ENCODE peak calls at places on chromosomes 3 and 15, in seven cellular contexts. E is ovary; G is MM.1S; T is esophagus squamous epithelium; L is right cardiac atrium; F is psoas muscle; I is CD8-positive, alpha-beta T cell. S is an unnamed sample. For H3K4me1 and H3K27me3, the result is how much of the 10 kb centered on the place peaks cover.

GRCh38 chr3:113222412-113223086 is 11.2 kb downstream of the BOC start:
- DNase-seq in E (no peak), G (no peak), T (no peak), L (no peak), F (no peak), I (no peak), S (peak)

GRCh38 chr15:27410986-27411385 is 440.0 kb downstream of the GABRG3 start:
- DNase-seq in E (no peak), G (no peak), T (no peak), L (no peak), F (no peak), I (no peak), S (no peak)

GRCh38 chr3:101454629-101455028 is 58.4 kb downstream of the SENP7 start:
- DNase-seq in E (no peak), G (no peak), T (no peak), L (no peak), F (no peak), I (no peak), S (no peak)

GRCh38 chr15:44545934-44546802 is 9.2 kb downstream of the EIF3J start:
- DNase-seq in E (no peak), G (peak), T (no peak), L (no peak), F (peak), I (no peak), S (no peak)

GRCh38 chr15:77027697-77028450 is 32.9 kb downstream of the PSTPIP1 start:
- DNase-seq in E (peak), G (no peak), T (no peak), L (peak), F (peak), I (no peak), S (no peak)

GRCh38 chr3:128584412-128585020 is 66.1 kb downstream of the RPN1 start:
- DNase-seq in E (peak), G (peak), T (no peak), L (peak), F (peak), I (no peak), S (peak)

GRCh38 chr3:126352476-126353454 is 4.4 kb downstream of the KLF15 start:
- DNase-seq in E (peak), G (peak), T (no peak), L (no peak), F (peak), I (no peak), S (no peak)

GRCh38 chr3:2937578-2937977 is 172.6 kb downstream of the IL5RA start:
- DNase-seq in E (no peak), G (no peak), T (no peak), L (no peak), F (no peak), I (no peak), S (no peak)

GRCh38 chr15:79778378-79778990 is 118.3 kb downstream of the MTHFS start:
- DNase-seq in E (no peak), G (no peak), T (no peak), L (no peak), F (no peak), I (no peak), S (no peak)

GRCh38 chr15:97114900-97115763 is 784.6 kb downstream of the NR2F2 start:
- DNase-seq in E (no peak), G (peak), T (no peak), L (no peak), F (no peak), I (no peak), S (no peak)

GRCh38 chr3:73364517-73364916 is 260.2 kb downstream of the PDZRN3 start:
- DNase-seq in E (no peak), G (no peak), T (no peak), L (no peak), F (no peak), I (no peak), S (no peak)

GRCh38 chr3:34268032-34268760 is 469.8 kb downstream of the PDCD6IP start:
- DNase-seq in E (no peak), G (no peak), T (no peak), L (no peak), F (no peak), I (no peak), S (no peak)

GRCh38 chr15:76200083-76200465 is 111.2 kb downstream of the ETFA start:
- DNase-seq in E (no peak), G (no peak), T (no peak), L (no peak), F (no peak), I (no peak), S (no peak)

GRCh38 chr3:193095366-193095765 is 145.7 kb upstream of the PLAAT1 start:
- DNase-seq in E (no peak), G (no peak), T (no peak), L (no peak), F (no peak), I (no peak), S (peak)
- H3K4me1 ChIP-seq in E (under half), G (under half), T (under half), L (under half), F (under half), I (under half), S (under half)

GRCh38 chr3:45104715-45105711 is 41.2 kb downstream of the CDCP1 start:
- DNase-seq in E (no peak), G (no peak), T (no peak), L (no peak), F (no peak), I (no peak), S (no peak)

GRCh38 chr3:45103753-45104714 is 42.1 kb downstream of the CDCP1 start:
- DNase-seq in E (no peak), G (no peak), T (no peak), L (no peak), F (no peak), I (no peak), S (no peak)

GRCh38 chr3:45103334-45103733 is 42.8 kb downstream of the CDCP1 start:
- DNase-seq in E (no peak), G (no peak), T (no peak), L (no peak), F (no peak), I (no peak), S (no peak)

GRCh38 chr3:45106874-45107273 is 39.3 kb downstream of the CDCP1 start:
- DNase-seq in E (no peak), G (no peak), T (no peak), L (no peak), F (no peak), I (no peak), S (no peak)

DNA sequence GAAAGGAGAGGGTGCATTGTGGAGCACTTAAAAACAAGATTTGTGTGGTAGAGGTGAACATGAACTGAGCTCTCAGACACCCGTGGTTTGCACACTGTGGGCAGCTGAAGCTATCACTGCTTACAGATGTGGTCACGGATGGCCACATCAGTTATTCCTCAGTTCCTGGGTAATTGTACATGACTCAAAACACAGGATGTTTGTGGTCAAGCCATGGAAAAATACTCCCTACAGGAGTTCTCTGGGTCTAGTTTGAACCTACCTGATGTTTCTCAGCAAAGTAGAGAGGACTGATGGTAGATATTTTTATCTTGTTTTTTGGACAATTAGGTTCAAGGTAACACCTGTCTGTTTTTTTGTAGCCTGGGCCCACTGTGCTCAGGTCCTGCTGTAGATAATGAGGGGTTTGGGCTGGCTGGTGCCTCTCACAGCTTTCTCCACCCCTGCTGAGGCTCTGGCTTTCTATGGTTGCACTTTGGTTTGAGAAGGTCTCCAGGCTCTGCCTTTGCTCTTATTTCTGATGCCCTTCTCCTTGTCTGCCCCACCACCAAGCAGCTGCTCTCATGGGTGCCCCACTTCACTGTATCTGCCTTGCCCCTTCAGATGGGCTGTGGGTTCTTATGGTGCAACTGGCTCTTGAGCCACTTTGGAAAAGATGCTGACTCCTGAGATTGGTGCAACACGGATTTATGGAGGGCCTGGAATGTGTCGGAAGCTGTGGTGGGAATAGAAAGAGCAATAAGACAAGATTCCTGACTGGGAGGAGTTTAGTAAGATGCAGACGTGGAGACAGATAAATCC is 40.1 kb downstream of the CDCP1 start:
- DNase-seq in E (no peak), G (no peak), T (no peak), L (no peak), F (no peak), I (peak), S (no peak)
- H3K27me3 ChIP-seq in E (under half), G (under half), T (under half), L (under half), F (under half), I (under half), S (under half)

DNA sequence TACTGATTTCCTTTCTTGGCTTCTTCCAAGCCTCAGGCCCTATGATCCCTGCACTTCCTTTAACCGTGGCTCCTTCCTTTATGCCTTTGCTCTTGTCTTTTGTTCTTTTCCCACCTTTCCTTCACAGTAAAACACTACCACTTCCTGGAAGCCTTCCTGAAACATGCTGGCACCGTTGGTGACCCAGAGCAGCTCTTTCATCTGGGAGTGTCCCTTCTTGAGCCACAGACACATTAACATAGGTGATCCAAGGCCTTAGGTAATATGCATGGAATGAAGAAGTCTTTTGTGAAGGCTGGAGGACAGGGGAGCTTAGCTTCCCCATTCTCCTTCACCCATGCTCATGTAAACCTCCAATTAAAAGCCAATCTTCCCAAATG is 39.4 kb downstream of the AMOTL2 start:
- DNase-seq in E (no peak), G (no peak), T (no peak), L (no peak), F (no peak), I (no peak), S (no peak)
- H3K4me1 ChIP-seq in E (under half), G (under half), T (under half), L (under half), F (under half), I (under half), S (under half)

DNA sequence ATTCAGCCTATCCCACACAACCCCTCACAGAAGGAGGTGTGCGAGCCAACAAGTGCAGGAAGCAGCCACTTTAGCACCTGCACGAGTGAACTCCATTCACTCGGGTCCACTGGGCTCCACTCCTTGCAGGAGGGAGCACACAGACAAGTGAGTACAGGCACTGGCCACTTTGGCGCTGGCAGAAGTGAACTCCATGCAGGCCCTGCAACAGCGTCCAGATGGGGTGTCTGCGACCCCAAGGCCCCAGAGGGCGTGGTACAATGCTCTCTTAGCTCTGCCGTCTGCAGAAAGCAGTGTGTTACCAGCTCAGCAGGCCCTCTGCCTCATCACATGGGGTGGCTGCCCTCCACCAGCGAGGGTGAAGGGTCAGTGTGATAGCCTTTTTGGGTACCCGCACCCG is 388.0 kb upstream of the CNTN4 start:
- DNase-seq in E (no peak), G (no peak), T (no peak), L (no peak), F (no peak), I (no peak), S (no peak)
- H3K27me3 ChIP-seq in E (under half), G (under half), T (under half), L (under half), F (under half), I (under half), S (under half)

GRCh38 chr15:64151727-64152506 is at the start of gene SNX22:
- DNase-seq in E (peak), G (peak), T (no peak), L (peak), F (no peak), I (no peak), S (peak)

GRCh38 chr15:64150236-64150578 is 1.3 kb upstream of the SNX22 start:
- DNase-seq in E (peak), G (no peak), T (no peak), L (no peak), F (no peak), I (no peak), S (no peak)

GRCh38 chr15:64149424-64150235 is 1.9 kb upstream of the SNX22 start:
- DNase-seq in E (no peak), G (peak), T (no peak), L (no peak), F (no peak), I (no peak), S (peak)

GRCh38 chr15:64153480-64154367 is 2.2 kb downstream of the SNX22 start:
- DNase-seq in E (peak), G (peak), T (peak), L (peak), F (peak), I (peak), S (peak)

DNA sequence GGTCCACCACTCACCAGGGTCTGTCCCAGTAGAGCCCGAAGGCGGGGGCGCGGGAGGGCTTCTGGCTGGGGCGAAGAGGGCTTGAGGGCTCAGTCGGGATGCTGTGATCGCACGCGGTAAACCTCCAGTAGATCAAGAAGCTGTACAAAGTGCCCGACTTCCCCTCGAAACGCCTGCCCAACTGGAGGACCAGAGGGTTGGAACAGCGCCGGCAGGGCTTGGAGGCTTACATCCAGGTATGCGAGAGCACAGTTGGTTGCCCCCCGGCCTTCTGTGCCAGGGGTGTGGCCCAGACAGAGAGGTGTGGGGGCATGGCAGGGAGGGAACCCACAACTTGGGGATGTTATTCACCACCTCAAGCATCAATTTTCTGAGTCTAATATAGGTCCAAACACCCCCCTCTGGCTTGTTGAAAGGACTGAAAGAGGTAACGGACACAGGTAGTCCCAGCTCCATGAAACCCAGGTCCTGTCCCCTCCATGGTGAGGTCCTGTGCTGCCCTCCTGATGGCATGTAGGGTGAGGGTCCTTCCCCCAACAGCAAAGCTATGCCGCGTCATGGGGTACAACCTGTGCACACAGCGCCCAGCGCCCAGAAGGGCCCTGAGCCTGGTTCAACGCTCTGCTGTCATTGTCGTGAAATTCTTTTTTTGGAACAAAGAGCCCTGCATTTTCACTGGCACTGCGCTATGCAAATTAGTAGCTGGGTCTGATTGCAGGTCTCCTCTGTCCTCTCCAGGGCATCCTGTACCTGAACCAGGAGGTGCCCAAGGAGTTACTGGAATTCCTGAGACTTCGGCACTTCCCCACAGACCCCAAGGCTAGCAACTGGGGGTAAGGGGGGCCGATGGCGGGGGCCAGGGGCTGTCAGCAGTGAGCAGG is 1.2 kb downstream of the SNX22 start:
- DNase-seq in E (peak), G (peak), T (no peak), L (peak), F (no peak), I (no peak), S (peak)
- H3K4me1 ChIP-seq in E (under half), G (under half), T (under half), L (under half), F (under half), I (under half), S (under half)

GRCh38 chr3:81364411-81364810 is 397.0 kb downstream of the GBE1 start:
- DNase-seq in E (no peak), G (no peak), T (no peak), L (no peak), F (no peak), I (no peak), S (no peak)
- H3K27me3 ChIP-seq in E (under half), G (under half), T (under half), L (under half), F (under half), I (under half), S (under half)

GRCh38 chr3:170740285-170740684 is 129.7 kb downstream of the RPL22L1 start:
- DNase-seq in E (no peak), G (no peak), T (no peak), L (no peak), F (no peak), I (no peak), S (no peak)

GRCh38 chr3:170738756-170739155 is 131.2 kb downstream of the RPL22L1 start:
- DNase-seq in E (no peak), G (no peak), T (no peak), L (no peak), F (no peak), I (no peak), S (no peak)

GRCh38 chr3:170740726-170741591 is 129.0 kb downstream of the RPL22L1 start:
- DNase-seq in E (peak), G (no peak), T (no peak), L (peak), F (peak), I (no peak), S (peak)

GRCh38 chr3:170737763-170738162 is 132.2 kb downstream of the RPL22L1 start:
- DNase-seq in E (no peak), G (no peak), T (no peak), L (no peak), F (no peak), I (no peak), S (no peak)

GRCh38 chr3:170739410-170739809 is 130.6 kb downstream of the RPL22L1 start:
- DNase-seq in E (no peak), G (no peak), T (no peak), L (no peak), F (no peak), I (no peak), S (no peak)
- H3K4me1 ChIP-seq in E (under half), G (under half), T (under half), L (under half), F (under half), I (under half), S (under half)

S was measured in thyroid gland.